ENCODE peak calls at places on chromosomes 3 and 15, in four cellular contexts. T is A549, B is GM12878, N is spleen. U is an unnamed sample.

GRCh38 chr15:86877171-86877631 is 797.5 kb downstream of the AGBL1 start:
- DNase-seq in T (peak; percentile 7), B (no peak), N (no peak), U (no peak)

GRCh38 chr3:45551214-45552010 is 43.1 kb upstream of the LIMD1 start:
- DNase-seq in T (peak; percentile 14), B (no peak), N (no peak), U (no peak)

GRCh38 chr3:98650966-98651765 is 57.8 kb upstream of the CPOX start:
- DNase-seq in T (no peak), B (no peak), N (no peak), U (peak; percentile 24)

GRCh38 chr15:61841461-61841860 is 218.8 kb downstream of the VPS13C start:
- DNase-seq in T (no peak), B (no peak), N (no peak), U (no peak)

GRCh38 chr3:39414421-39414907 is 7.9 kb downstream of the RPSA start:
- DNase-seq in T (peak; percentile 22), B (no peak), N (no peak), U (no peak)

GRCh38 chr3:8663177-8664061 is 18.8 kb upstream of the SSUH2 start:
- DNase-seq in T (peak; percentile 79), B (peak; percentile 36), N (no peak), U (no peak)

GRCh38 chr3:73661262-73661661 is 36.5 kb upstream of the PDZRN3 start:
- DNase-seq in T (no peak), B (no peak), N (no peak), U (no peak)

GRCh38 chr15:90413411-90414379 is 25.7 kb downstream of the IQGAP1 start:
- DNase-seq in T (peak; percentile 55), B (no peak), N (no peak), U (no peak)

GRCh38 chr3:39343760-39344159 is 14.3 kb downstream of the CCR8 start:
- DNase-seq in T (no peak), B (no peak), N (no peak), U (no peak)

GRCh38 chr3:149479621-149480325 is 5.3 kb downstream of the TM4SF4 start:
- DNase-seq in T (peak; percentile 20), B (no peak), N (no peak), U (no peak)

GRCh38 chr3:23019596-23020300 is 183.4 kb upstream of the UBE2E2 start:
- DNase-seq in T (no peak), B (no peak), N (no peak), U (no peak)
- H3K4me3 ChIP-seq in T (no peak overlapping the region), B (no peak overlapping the region), N (no peak overlapping the region), U (no peak overlapping the region)

GRCh38 chr3:52537165-52537635 is 795 bp downstream of the UQCC5 start:
- DNase-seq in T (no peak), B (no peak), N (no peak), U (no peak)

GRCh38 chr3:52536112-52536368 is 365 bp upstream of the UQCC5 start:
- DNase-seq in T (no peak), B (no peak), N (no peak), U (no peak)

GRCh38 chr3:52535411-52536111 is 844 bp upstream of the UQCC5 start:
- DNase-seq in T (no peak), B (no peak), N (peak; percentile 56), U (no peak)

GRCh38 chr3:52537726-52538421 is 1.5 kb downstream of the UQCC5 start:
- DNase-seq in T (no peak), B (no peak), N (no peak), U (no peak)

DNA sequence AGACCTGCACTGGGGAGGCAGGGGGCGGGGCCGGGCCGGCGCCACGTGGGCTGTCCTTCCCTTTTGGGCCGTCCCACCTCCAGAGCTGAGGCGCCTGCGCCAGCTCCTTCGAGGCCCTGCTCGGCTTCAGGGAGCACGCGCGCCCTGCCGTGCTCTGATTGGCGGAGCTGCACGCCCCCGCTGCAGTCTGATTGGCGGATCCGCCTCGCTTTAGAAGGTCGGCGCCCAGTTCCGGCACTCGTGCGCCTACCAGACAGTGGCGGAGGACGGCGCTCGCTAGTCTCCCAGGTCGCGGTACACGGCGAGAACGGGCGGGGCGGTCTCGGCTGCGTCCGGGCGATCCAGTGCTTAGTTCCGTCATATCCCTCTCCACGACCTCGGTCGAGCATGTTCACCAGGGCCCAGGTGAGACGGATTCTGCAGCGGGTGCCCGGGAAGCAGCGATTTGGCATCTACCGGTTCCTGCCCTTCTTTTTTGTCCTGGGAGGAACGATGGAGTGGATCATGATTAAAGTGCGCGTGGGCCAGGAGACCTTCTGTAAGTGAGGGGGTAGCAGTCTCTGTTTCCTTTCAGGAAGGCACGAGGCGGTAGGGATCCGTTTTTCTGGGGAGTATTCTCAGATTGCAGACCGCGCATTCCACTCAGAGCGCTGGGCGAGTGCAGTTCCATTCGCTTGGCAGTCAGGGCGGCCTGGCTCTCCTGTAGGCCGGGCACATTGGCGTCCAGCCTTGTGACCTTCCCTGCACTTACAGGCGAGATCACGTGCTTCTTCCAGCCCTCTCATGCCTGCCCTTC is at the start of gene UQCC5:
- DNase-seq in T (peak; percentile 97), B (peak; percentile 95), N (peak; percentile 99), U (peak; percentile 99)
- TF ChIP-seq CTCF in T (no peak), B (peak; percentile 22), N (no peak), U (no peak)

DNA sequence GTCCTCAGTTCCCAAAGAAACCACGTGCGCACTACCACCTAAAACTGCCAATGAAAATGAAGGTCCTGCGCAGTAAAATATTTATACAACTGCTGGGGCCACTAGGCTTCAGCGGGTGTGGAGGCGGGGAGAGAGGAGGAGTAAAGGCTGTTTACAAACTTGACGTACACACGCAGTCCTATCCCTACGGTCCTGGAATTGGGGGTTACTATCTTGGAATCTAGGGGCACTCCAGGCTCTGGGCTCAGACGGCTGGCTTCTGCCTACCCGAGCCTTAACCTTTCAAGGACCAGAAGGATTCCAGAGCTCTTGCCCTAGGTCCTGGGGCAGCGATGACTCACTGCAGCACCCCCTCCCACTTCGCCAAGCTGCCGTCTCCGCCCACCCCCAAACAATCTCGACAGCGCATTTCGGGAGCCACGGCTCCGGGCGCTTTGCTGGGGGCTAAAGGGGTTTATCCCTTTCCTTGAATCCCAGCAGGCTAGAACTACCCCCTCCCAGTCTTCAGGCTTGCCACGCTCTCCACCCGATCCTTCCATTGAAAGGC is 3.0 kb downstream of the ADAMTS9 start:
- DNase-seq in T (no peak), B (no peak), N (no peak), U (no peak)
- H3K4me3 ChIP-seq in T (peak overlapping the region; percentile 47), B (no peak overlapping the region), N (peak overlapping the region; percentile 50), U (no peak overlapping the region)

DNA sequence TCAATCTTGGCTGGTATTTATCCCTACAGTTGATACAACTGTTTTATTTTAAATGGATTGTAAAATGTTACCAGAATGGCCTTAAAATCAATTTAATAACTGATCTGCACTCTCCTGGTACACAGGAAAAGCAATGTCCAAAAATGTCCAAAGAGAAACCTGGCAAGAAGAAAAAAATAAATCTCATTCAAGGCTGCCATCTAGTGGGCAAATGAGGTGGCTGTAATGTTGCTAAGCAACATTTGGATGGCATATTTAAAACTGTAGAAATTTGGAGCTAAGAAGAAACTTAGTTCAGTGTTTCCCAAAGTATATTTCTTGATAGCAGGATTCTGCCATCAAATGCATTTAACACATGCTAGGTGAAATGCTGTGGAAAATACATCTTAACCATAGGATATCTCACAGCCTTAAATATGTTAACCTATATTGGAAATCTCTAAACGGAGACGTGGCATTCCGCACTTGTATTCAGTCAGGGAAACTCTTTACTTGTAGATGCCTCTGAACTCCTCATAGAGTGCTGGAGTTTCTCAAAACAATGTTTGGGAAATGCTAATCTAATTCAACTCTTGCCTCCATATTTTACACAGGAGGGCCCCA is 216.8 kb downstream of the ERC2 start:
- DNase-seq in T (peak; percentile 46), B (peak; percentile 8), N (no peak), U (no peak)
- TF ChIP-seq CTCF in T (peak; percentile 69), B (peak; percentile 75), N (peak; percentile 33), U (peak; percentile 68)

GRCh38 chr3:99871231-99871898 is 53.7 kb downstream of the CMSS1 start:
- DNase-seq in T (no peak), B (no peak), N (no peak), U (no peak)
- H3K4me3 ChIP-seq in T (no peak overlapping the region), B (no peak overlapping the region), N (no peak overlapping the region), U (no peak overlapping the region)

DNA sequence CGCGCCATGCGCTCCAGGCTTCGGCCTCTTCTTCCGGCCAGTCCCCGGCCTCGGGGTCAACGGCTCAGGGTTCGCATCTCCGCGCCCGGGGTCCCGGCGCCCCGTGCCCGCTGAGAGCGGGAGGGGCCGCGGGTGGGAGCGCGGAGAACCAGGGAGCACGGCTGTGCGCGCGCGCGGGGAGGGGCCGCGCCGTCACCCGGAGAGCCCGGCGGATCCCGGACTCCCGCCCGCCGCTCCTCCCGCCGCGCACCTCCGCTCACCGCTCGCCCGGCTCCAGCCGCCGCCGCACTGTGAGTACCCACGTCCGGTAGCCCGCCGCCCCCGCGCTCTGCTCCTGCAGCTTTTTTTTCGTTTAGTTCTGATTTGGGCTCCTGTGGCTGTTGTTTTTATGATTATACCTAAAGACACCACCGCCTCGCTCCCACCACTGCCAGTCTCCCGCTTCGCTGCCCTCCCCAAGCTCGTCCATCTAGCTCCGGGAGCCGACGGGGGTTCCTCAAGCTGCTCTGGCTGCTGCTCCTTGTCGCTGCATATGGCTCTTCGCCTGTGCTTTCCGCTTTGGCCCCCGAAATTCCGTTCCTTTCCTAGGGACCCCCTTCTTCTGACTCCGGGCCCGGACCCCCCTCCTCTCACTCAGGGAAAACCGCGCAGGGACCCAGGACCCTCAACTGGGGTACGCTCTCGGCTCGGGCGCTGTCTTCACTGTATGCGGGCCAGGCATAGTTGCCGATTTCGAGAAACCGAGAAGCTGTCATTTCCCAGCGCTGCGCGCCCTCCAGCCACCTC is 1.7 kb upstream of the SKOR1 start:
- DNase-seq in T (no peak), B (no peak), N (peak; percentile 69), U (no peak)
- TF ChIP-seq CTCF in T (no peak), B (no peak), N (no peak), U (no peak)

DNA sequence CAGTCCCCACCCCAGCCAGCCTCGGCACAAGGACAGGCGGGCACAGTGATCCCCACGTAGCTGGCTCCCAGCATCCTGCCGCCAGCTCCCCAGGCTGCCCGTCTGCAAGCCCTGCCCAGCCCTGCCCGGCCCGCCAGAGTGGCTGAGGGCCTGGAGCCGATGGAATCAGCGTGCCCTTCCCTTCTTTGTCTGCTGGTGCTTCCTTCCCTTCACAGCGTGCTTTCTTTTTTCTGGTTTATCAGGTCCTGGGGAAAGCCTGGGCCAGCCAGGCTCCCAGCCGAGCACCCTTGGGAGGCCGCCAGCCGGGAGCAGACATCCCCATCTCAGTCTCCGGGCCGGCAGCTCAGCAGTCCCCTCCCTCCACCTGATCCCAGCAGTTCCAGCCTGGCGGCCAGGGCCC is 54.7 kb upstream of the SMAD6 start:
- DNase-seq in T (no peak), B (no peak), N (no peak), U (no peak)
- H3K4me3 ChIP-seq in T (no peak overlapping the region), B (no peak overlapping the region), N (no peak overlapping the region), U (no peak overlapping the region)

DNA sequence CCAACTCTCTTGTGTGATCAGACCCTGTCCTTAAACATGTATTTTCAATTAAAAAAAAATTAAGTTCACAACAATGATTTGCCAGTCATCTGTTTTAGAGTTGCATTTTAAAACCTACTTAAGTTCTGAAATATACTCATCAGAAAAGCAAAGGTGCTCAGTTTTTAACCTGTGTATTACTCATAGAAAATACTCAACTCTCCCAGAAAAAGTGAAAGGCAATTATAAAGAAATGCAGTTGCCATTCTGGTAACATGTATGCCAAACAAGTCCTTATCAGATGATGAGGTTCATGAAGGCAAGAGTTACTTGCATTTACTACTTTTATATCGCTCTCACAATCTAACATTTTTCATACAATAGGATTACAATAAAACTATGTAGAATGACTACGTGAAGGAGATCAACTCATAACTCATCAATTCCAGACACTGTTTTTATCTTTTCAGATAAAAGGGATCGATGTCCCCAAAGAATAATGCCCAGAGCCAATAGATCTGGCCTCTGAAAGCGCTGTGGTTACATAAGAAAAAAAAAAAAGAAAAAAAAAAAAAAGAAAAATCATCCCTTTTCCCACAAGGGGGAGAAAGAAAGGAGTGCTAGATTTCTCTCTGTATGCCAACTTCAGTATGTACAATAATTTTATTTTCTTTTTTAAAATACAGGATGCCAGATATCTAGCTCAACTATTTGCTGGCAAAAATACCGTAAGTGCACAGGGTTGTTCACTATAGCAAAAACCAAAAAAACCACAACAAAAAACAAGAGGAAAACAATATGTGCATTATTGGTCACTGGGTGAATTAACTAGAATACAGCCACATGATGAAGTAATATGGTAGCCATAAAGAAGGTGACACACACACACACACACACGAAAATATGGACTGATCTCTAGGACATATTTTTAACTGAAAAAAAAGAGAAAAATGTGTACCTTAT is 137.4 kb downstream of the NR1I2 start:
- DNase-seq in T (no peak), B (no peak), N (no peak), U (no peak)
- TF ChIP-seq CTCF in T (no peak), B (no peak), N (no peak), U (no peak)

U was measured in GM06990.